ENCODE peak calls at places on chromosomes 3 and 15, in eight cellular contexts. S, Z, D, X, B, C, Q and E are unnamed samples.

GRCh38 chr15:66472176-66472999 is 25.2 kb downstream of the SNAPC5 start:
- DNase-seq in S (no peak), Z (peak), D (peak), X (peak), B (no peak), C (no peak), Q (no peak), E (no peak)

GRCh38 chr3:129793356-129793755 is 100.2 kb downstream of the TMCC1 start:
- DNase-seq in S (no peak), Z (no peak), D (no peak), X (peak), B (peak), C (no peak), Q (peak), E (no peak)

GRCh38 chr15:92666780-92667179 is 11.2 kb upstream of the FAM174B start:
- DNase-seq in S (peak), Z (no peak), D (no peak), X (peak), B (no peak), C (no peak), Q (no peak), E (no peak)

GRCh38 chr3:105526349-105527111 is 159.8 kb downstream of the ALCAM start:
- DNase-seq in S (no peak), Z (no peak), D (no peak), X (peak), B (no peak), C (no peak), Q (peak), E (no peak)

GRCh38 chr15:58410353-58410752 is 21.4 kb upstream of the LIPC start:
- DNase-seq in S (no peak), Z (no peak), D (peak), X (no peak), B (no peak), C (no peak), Q (no peak), E (no peak)

GRCh38 chr3:184565421-184566211 is 4.0 kb downstream of the EPHB3 start:
- DNase-seq in S (no peak), Z (peak), D (no peak), X (peak), B (peak), C (peak), Q (peak), E (peak)

GRCh38 chr15:33729648-33730047 is 238.6 kb upstream of the CHRM5 start:
- DNase-seq in S (no peak), Z (no peak), D (no peak), X (peak), B (no peak), C (no peak), Q (peak), E (no peak)

GRCh38 chr3:128950223-128950938 is 43.5 kb downstream of the CFAP92 start:
- DNase-seq in S (no peak), Z (no peak), D (peak), X (peak), B (peak), C (no peak), Q (peak), E (no peak)

GRCh38 chr15:80140909-80141308 is 11.9 kb upstream of the FAH start:
- DNase-seq in S (no peak), Z (no peak), D (no peak), X (no peak), B (no peak), C (no peak), Q (no peak), E (no peak)

GRCh38 chr3:42801784-42802183 is 2.5 kb downstream of the HIGD1A start:
- DNase-seq in S (no peak), Z (no peak), D (no peak), X (no peak), B (no peak), C (no peak), Q (no peak), E (no peak)

GRCh38 chr3:42097166-42097946 is 6.2 kb downstream of the TRAK1 start:
- DNase-seq in S (no peak), Z (peak), D (peak), X (peak), B (peak), C (no peak), Q (no peak), E (peak)

GRCh38 chr3:45693941-45694521 is 4.8 kb downstream of the SACM1L start:
- DNase-seq in S (no peak), Z (no peak), D (peak), X (peak), B (no peak), C (no peak), Q (no peak), E (no peak)